ENCODE peak calls at places on chromosome 19, in five cellular contexts. V is NCI-H1092; M is PC-3; F is activated CD8-positive, alpha-beta memory T cell treated with anti-CD3 and anti-CD28 coated beads for 1 hour; P is activated T-helper 1 cell treated with anti-CD3 and anti-CD28 coated beads, Interleukin-12 subunit alpha, Interleukin-12 subunit beta, Interleukin-2, Interleukin-4 antibody, amounts not matched to agents 30 ng/mL and 10 ng/mL and 1 ng/mL, durations not matched to agents 14 hours and 24 hours and 36 hours. N is an unnamed sample.

GRCh38 chr19:4380254-4380727 is 20.1 kb downstream of the SH3GL1 start:
- DNase-seq in V (no peak), F (no peak), M (no peak), P (peak; percentile 35), N (no peak)

GRCh38 chr19:14073232-14073924 is 792 bp downstream of the MISP3 start:
- DNase-seq in F (no peak), V (peak; percentile 59), P (peak; percentile 78), M (peak; percentile 80), N (peak; percentile 88)

GRCh38 chr19:38304352-38304865 is 358 bp downstream of the C19orf33 start:
- DNase-seq in V (no peak), F (no peak), P (no peak), M (no peak), N (no peak)

GRCh38 chr19:3693030-3693925 is 7.0 kb downstream of the PIP5K1C start:
- DNase-seq in P (no peak), F (no peak), M (no peak), V (peak; percentile 15), N (no peak)

GRCh38 chr19:42316223-42317211 is 3.4 kb downstream of the TMEM145 start:
- DNase-seq in M (no peak), V (no peak), F (no peak), P (no peak), N (no peak)

GRCh38 chr19:23597661-23598060 is 89.4 kb downstream of the ZNF675 start:
- DNase-seq in V (no peak), M (no peak), F (no peak), P (no peak), N (no peak)

GRCh38 chr19:46181386-46181774 is 33.3 kb downstream of the IGFL2 start:
- DNase-seq in F (no peak), V (no peak), P (no peak), M (peak; percentile 52), N (peak; percentile 15)

GRCh38 chr19:5075603-5076002 is 106.7 kb downstream of the KDM4B start:
- DNase-seq in V (no peak), P (no peak), F (no peak), M (no peak), N (no peak)

GRCh38 chr19:35404879-35405622 is 34.2 kb downstream of the GPR42 start:
- DNase-seq in V (no peak), M (peak; percentile 36), F (no peak), P (no peak), N (peak; percentile 95)

GRCh38 chr19:14478113-14478545 is 3.0 kb upstream of the PTGER1 start:
- DNase-seq in F (no peak), V (no peak), P (no peak), M (no peak), N (no peak)

GRCh38 chr19:43229315-43229714 is 23.9 kb upstream of the PSG4 start:
- DNase-seq in F (no peak), V (no peak), M (peak; percentile 50), P (no peak), N (peak; percentile 51)

GRCh38 chr19:48873476-48874308 is 1.5 kb downstream of the PPP1R15A start:
- DNase-seq in V (no peak), F (no peak), M (no peak), P (no peak), N (peak; percentile 37)

GRCh38 chr19:54319049-54319448 is 6.1 kb upstream of the LILRA5 start:
- DNase-seq in P (no peak), V (no peak), M (no peak), F (no peak), N (no peak)